ENCODE peak calls at places on chromosomes 3 and 15, in five cellular contexts. H is K562, L is sigmoid colon, J is GM23338, M is prostate gland. F is an unnamed sample.
A peak's percentile ranks its signal among the peaks of the same experiment; 100 is the strongest.

GRCh38 chr3:15637131-15637951 is 35.8 kb downstream of the BTD start:
- DNase-seq in H (no peak), L (no peak), J (no peak), M (no peak), F (no peak)

GRCh38 chr3:115127208-115127607 is 19.9 kb downstream of the ZBTB20 start:
- DNase-seq in H (no peak), L (no peak), J (no peak), M (no peak), F (no peak)

GRCh38 chr15:57619746-57620145 is 28.0 kb downstream of the MYZAP start:
- DNase-seq in H (peak; percentile 11), L (no peak), J (peak; percentile 36), M (no peak), F (peak; percentile 28)

GRCh38 chr3:140470211-140470610 is 207.7 kb upstream of the TRIM42 start:
- DNase-seq in H (no peak), L (no peak), J (peak; percentile 17), M (no peak), F (no peak)

GRCh38 chr3:177041021-177041729 is 156.1 kb downstream of the TBL1XR1 start:
- DNase-seq in H (no peak), L (peak; percentile 84), J (no peak), M (peak; percentile 30), F (no peak)

GRCh38 chr3:149120051-149120972 is 9.1 kb upstream of the HPS3 start:
- DNase-seq in H (peak; percentile 68), L (no peak), J (peak; percentile 83), M (peak; percentile 23), F (no peak)

GRCh38 chr3:143352850-143353550 is 233.4 kb downstream of the CHST2 start:
- DNase-seq in H (no peak), L (no peak), J (no peak), M (no peak), F (no peak)

GRCh38 chr3:180177255-180177654 is 140.5 kb upstream of the PEX5L start:
- DNase-seq in H (no peak), L (no peak), J (no peak), M (no peak), F (no peak)

GRCh38 chr3:48695113-48695753 is 9.5 kb upstream of the NCKIPSD start:
- DNase-seq in H (no peak), L (peak; percentile 90), J (peak; percentile 94), M (peak; percentile 47), F (peak; percentile 56)

GRCh38 chr3:134028486-134029255 is 1.1 kb downstream of the SLCO2A1 start:
- DNase-seq in H (no peak), L (peak; percentile 56), J (peak; percentile 45), M (no peak), F (no peak)

GRCh38 chr15:85030301-85031049 is 48.8 kb downstream of the PDE8A start:
- DNase-seq in H (no peak), L (no peak), J (no peak), M (no peak), F (no peak)

GRCh38 chr3:127970966-127971592 is 56.0 kb downstream of the KBTBD12 start:
- DNase-seq in H (peak; percentile 38), L (no peak), J (peak; percentile 79), M (peak; percentile 39), F (peak; percentile 29)

GRCh38 chr3:143720381-143720780 is 127.9 kb downstream of the SLC9A9 start:
- DNase-seq in H (no peak), L (no peak), J (no peak), M (no peak), F (no peak)

GRCh38 chr3:14145670-14146380 is 21.0 kb downstream of the TMEM43 start:
- DNase-seq in H (no peak), L (no peak), J (peak; percentile 14), M (no peak), F (no peak)

GRCh38 chr3:126540946-126541627 is 17.1 kb downstream of the CHST13 start:
- DNase-seq in H (peak; percentile 12), L (peak; percentile 45), J (no peak), M (no peak), F (peak; percentile 5)

DNA sequence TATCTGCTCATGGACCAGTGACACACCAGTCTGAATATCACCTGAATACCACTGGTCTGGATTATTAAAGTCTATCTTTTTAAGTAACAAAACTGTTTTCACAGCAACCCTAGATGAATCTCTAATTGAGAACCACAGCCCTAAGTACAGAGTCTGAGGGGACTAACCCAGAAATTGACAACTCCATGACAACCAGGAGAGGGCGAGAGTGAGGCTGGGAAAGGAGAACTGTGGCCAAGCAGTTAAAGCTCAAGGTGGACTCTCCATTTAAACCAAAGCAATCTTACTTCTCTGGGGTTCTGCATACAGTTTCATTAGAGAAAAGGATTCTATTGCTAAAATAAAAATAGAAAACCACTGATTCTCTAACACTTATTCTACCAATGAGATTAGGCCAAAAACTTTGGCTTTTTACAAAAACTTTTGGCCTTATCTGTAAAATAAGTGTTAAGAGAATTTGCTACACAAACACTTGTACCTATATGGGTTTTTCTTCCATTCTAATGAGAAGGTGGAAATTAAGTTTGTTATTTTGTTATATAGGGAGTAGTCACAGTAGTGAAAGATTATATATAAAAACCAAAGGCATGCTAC is 11.4 kb downstream of the NEK10 start:
- DNase-seq in H (peak; percentile 46), L (no peak), J (peak; percentile 82), M (no peak), F (peak; percentile 69)
- TF ChIP-seq CTCF in H (peak; percentile 45), L (peak; percentile 14), J (peak; percentile 87), M (no peak), F (peak; percentile 62)

GRCh38 chr3:167483708-167484475 is 10.1 kb upstream of the SERPINI2 start:
- DNase-seq in H (no peak), L (no peak), J (no peak), M (no peak), F (no peak)
- TF ChIP-seq POLR2AphosphoS5 in H (no peak), L (no peak), J (no peak), M (no peak), F (no peak)

GRCh38 chr3:28334552-28334951 is 14.0 kb upstream of the ZCWPW2 start:
- DNase-seq in H (no peak), L (no peak), J (no peak), M (no peak), F (no peak)
- TF ChIP-seq CTCF in H (no peak), L (no peak), J (no peak), M (no peak), F (no peak)

GRCh38 chr3:7333125-7333524 is 472.2 kb downstream of the GRM7 start:
- DNase-seq in H (no peak), L (no peak), J (peak; percentile 36), M (no peak), F (no peak)
- TF ChIP-seq POLR2AphosphoS5 in H (no peak), L (no peak), J (no peak), M (no peak), F (no peak)

GRCh38 chr3:156455839-156456238 is 99.1 kb downstream of the SSR3 start:
- DNase-seq in H (peak; percentile 78), L (no peak), J (peak; percentile 56), M (no peak), F (no peak)
- TF ChIP-seq CTCF in H (peak; percentile 78), L (no peak), J (peak; percentile 29), M (no peak), F (no peak)

DNA sequence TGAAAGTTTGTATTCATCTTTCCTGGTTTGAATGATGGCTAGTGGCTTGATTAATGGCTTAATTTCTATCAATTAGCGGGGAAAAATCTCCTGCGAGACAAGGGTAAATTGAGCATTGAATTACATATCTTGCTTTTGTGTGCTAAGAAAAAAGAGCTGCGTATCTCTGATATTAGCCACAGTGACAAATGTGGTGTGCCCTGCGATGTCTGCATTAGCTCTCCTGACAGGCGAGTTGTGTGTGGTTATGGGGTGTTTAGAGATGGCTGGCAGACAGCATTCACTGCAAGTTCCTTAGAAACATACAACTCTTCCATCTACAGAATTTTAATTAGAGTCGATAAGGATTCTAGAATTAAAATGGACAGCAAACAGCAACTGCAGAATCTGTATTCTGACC is 42.7 kb upstream of the MLF1 start:
- DNase-seq in H (no peak), L (no peak), J (no peak), M (no peak), F (no peak)
- TF ChIP-seq POLR2AphosphoS5 in H (no peak), L (no peak), J (no peak), M (no peak), F (no peak)

DNA sequence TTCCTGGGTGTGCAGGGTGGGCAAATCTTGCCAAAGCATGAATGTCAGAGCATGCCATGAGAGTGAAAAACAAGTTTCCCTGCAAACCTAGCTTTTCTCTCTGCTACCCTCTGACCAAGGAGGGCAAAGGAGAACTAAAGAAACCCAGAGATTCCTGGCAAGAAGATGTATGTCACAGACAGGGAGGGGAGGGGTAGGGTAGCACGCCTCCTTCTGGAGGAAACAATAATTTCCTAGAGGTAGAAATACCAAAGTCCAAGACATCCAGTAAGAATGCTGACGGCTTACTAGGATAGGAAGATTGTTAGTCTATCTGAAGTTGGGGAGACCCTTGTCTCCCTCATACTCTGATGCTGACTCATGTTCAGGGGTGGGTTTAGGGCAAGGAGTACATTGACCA is 203.9 kb downstream of the NR1D2 start:
- DNase-seq in H (peak; percentile 29), L (no peak), J (peak; percentile 66), M (no peak), F (no peak)
- TF ChIP-seq CTCF in H (peak; percentile 62), L (no peak), J (peak; percentile 73), M (no peak), F (no peak)

GRCh38 chr3:184333700-184334099 is 3.7 kb upstream of the FAM131A start:
- DNase-seq in H (no peak), L (no peak), J (no peak), M (no peak), F (no peak)
- TF ChIP-seq POLR2AphosphoS5 in H (no peak), L (no peak), J (no peak), M (no peak), F (no peak)

GRCh38 chr15:38072507-38073277 is 138.3 kb downstream of the TMCO5A start:
- DNase-seq in H (peak; percentile 31), L (peak; percentile 84), J (peak; percentile 98), M (peak; percentile 69), F (peak; percentile 74)
- TF ChIP-seq CTCF in H (no peak), L (no peak), J (peak; percentile 20), M (no peak), F (no peak)

GRCh38 chr3:60599586-60599985 is 651.7 kb downstream of the FHIT start:
- DNase-seq in H (no peak), L (no peak), J (no peak), M (no peak), F (no peak)

GRCh38 chr3:60588806-60589205 is 662.4 kb downstream of the FHIT start:
- DNase-seq in H (no peak), L (no peak), J (no peak), M (no peak), F (no peak)

GRCh38 chr3:60598668-60599067 is 652.6 kb downstream of the FHIT start:
- DNase-seq in H (no peak), L (no peak), J (no peak), M (no peak), F (no peak)

GRCh38 chr3:60594025-60594424 is 657.2 kb downstream of the FHIT start:
- DNase-seq in H (no peak), L (peak; percentile 91), J (no peak), M (peak; percentile 83), F (peak; percentile 35)
- TF ChIP-seq POLR2AphosphoS5 in H (no peak), L (peak; percentile 31), J (no peak), M (peak; percentile 61), F (no peak)